ENCODE peak calls at places on chromosomes 3 and 15, in six cellular contexts. G is NT2/D1, Z is AG09319, O is breast epithelium, B is ELF-1, W is GM12892. Q is an unnamed sample.

GRCh38 chr3:131549340-131549739 is 46.6 kb upstream of the MRPL3 start:
- DNase-seq in W (no peak), B (no peak), O (no peak), G (no peak), Z (no peak), Q (no peak)

GRCh38 chr3:109927726-109928125 is 590.4 kb upstream of the DPPA4 start:
- DNase-seq in G (no peak), B (no peak), O (no peak), W (no peak), Z (no peak), Q (no peak)

GRCh38 chr3:113516115-113516505 is 1.2 kb upstream of the SPICE1 start:
- DNase-seq in B (no peak), Z (no peak), O (no peak), G (no peak), W (no peak), Q (no peak)

GRCh38 chr3:24145981-24146822 is 201.1 kb downstream of the NR1D2 start:
- DNase-seq in W (no peak), G (no peak), B (no peak), O (no peak), Z (peak), Q (no peak)

GRCh38 chr15:46316024-46316423 is 681.2 kb downstream of the SQOR start:
- DNase-seq in B (no peak), G (no peak), W (no peak), Z (no peak), O (no peak), Q (no peak)

GRCh38 chr3:64351713-64352595 is 126.7 kb upstream of the PRICKLE2 start:
- DNase-seq in O (peak), Z (no peak), W (no peak), G (no peak), B (no peak), Q (no peak)

GRCh38 chr3:197336348-197336747 is 37.9 kb upstream of the DLG1 start:
- DNase-seq in W (no peak), B (no peak), Z (no peak), O (no peak), G (no peak), Q (no peak)

GRCh38 chr3:25856902-25857518 is 67.1 kb downstream of the OXSM start:
- DNase-seq in W (peak), Z (peak), G (no peak), O (no peak), B (no peak), Q (peak)

GRCh38 chr3:61903931-61904657 is 342.7 kb downstream of the PTPRG start:
- DNase-seq in Z (no peak), G (no peak), O (no peak), W (no peak), B (no peak), Q (no peak)

GRCh38 chr3:189908646-189909045 is 212.1 kb downstream of the P3H2 start:
- DNase-seq in Z (no peak), W (no peak), O (no peak), B (no peak), G (peak), Q (no peak)

GRCh38 chr15:95459288-95459687 is 871.2 kb upstream of the NR2F2 start:
- DNase-seq in G (no peak), Z (no peak), W (no peak), O (no peak), B (no peak), Q (no peak)

GRCh38 chr3:197749601-197750395 is at the start of gene FYTTD1:
- DNase-seq in Z (peak), O (peak), G (no peak), B (peak), W (peak), Q (peak)

GRCh38 chr3:189838291-189838690 is 207.1 kb downstream of the TP63 start:
- DNase-seq in G (no peak), O (no peak), Z (no peak), B (no peak), W (no peak), Q (no peak)

GRCh38 chr3:57076422-57076951 is 16.0 kb downstream of the SPATA12 start:
- DNase-seq in G (no peak), W (no peak), Z (no peak), B (no peak), O (no peak), Q (no peak)

GRCh38 chr3:69866988-69867720 is 127.9 kb downstream of the MITF start:
- DNase-seq in Z (no peak), O (no peak), W (no peak), B (no peak), G (no peak), Q (no peak)

GRCh38 chr15:86199467-86200145 is 119.9 kb downstream of the AGBL1 start:
- DNase-seq in G (no peak), O (no peak), W (no peak), B (no peak), Z (no peak), Q (no peak)

GRCh38 chr3:177744873-177745646 is 547.8 kb upstream of the TBL1XR1 start:
- DNase-seq in O (no peak), G (no peak), B (peak), W (no peak), Z (no peak), Q (no peak)

GRCh38 chr15:93467327-93467726 is 378.3 kb upstream of the RGMA start:
- DNase-seq in Z (no peak), W (no peak), O (no peak), G (no peak), B (no peak), Q (peak)

GRCh38 chr15:78360958-78361714 is 21.0 kb downstream of the CRABP1 start:
- DNase-seq in B (no peak), O (no peak), Z (no peak), W (no peak), G (no peak), Q (no peak)

GRCh38 chr15:65856821-65857455 is 12.4 kb upstream of the RAB11A start:
- DNase-seq in W (peak), G (peak), Z (no peak), B (peak), O (peak), Q (peak)

GRCh38 chr15:90647326-90647725 is 69.8 kb upstream of the BLM start:
- DNase-seq in G (no peak), O (no peak), Z (no peak), W (no peak), B (no peak), Q (no peak)

GRCh38 chr3:141321109-141321497 is 47.2 kb upstream of the ZBTB38 start:
- DNase-seq in B (no peak), Z (no peak), O (no peak), G (no peak), W (no peak), Q (no peak)

GRCh38 chr3:46873521-46873920 is 4.0 kb upstream of the PTH1R start:
- DNase-seq in B (no peak), Z (no peak), G (no peak), O (no peak), W (no peak), Q (no peak)

GRCh38 chr3:146577662-146578061 is 27.5 kb downstream of the PLSCR5 start:
- DNase-seq in W (no peak), Z (peak), O (no peak), G (peak), B (no peak), Q (peak)

GRCh38 chr3:42702982-42703694 is 540 bp upstream of the HHATL start:
- DNase-seq in B (no peak), O (no peak), Z (no peak), G (no peak), W (peak), Q (no peak)

Q was measured in NCI-H1694.